ENCODE peak calls at places on chromosome 6, in nine cellular contexts. L, P, F, X, D, H, Z, O and A are unnamed samples. For H3K4me1, the result is how much of the 10 kb centered on the place peaks cover.

GRCh38 chr6:105911106-105911629 is 175.0 kb upstream of the PRDM1 start:
- DNase-seq in X (no peak), Z (no peak), F (no peak), L (no peak), P (no peak), D (no peak), H (no peak), O (no peak), A (no peak)

GRCh38 chr6:3455490-3456394 is 1.1 kb downstream of the SLC22A23 start:
- DNase-seq in Z (peak), L (no peak), O (no peak), D (peak), F (no peak), P (peak), H (peak), X (no peak), A (no peak)

GRCh38 chr6:163663575-163663974 is 249.1 kb downstream of the QKI start:
- DNase-seq in D (no peak), X (no peak), H (no peak), F (no peak), P (no peak), Z (no peak), O (no peak), L (no peak), A (no peak)

GRCh38 chr6:4129446-4129845 is 5.9 kb downstream of the ECI2 start:
- DNase-seq in F (no peak), D (peak), H (no peak), O (peak), Z (no peak), P (no peak), X (no peak), L (no peak), A (no peak)

GRCh38 chr6:141349710-141350109 is 783.0 kb upstream of the GJE1 start:
- DNase-seq in F (no peak), Z (no peak), D (no peak), L (no peak), X (no peak), P (no peak), H (no peak), O (no peak), A (no peak)

GRCh38 chr6:155495011-155495768 is 39.6 kb upstream of the NOX3 start:
- DNase-seq in H (no peak), D (peak), P (peak), X (no peak), O (peak), F (no peak), Z (peak), L (no peak), A (peak)

GRCh38 chr6:11460001-11460668 is 77.4 kb upstream of the TMEM170B start:
- DNase-seq in X (no peak), Z (no peak), F (no peak), O (peak), P (no peak), D (peak), L (no peak), H (peak), A (peak)

GRCh38 chr6:111444794-111445193 is 38.2 kb downstream of the REV3L start:
- DNase-seq in X (no peak), F (no peak), L (no peak), P (no peak), H (no peak), D (no peak), O (no peak), Z (no peak), A (no peak)

GRCh38 chr6:114398481-114398880 is 55.7 kb upstream of the HS3ST5 start:
- DNase-seq in O (no peak), L (no peak), F (no peak), X (no peak), H (no peak), P (no peak), Z (no peak), D (no peak), A (no peak)

GRCh38 chr6:36890264-36890663 is 4.5 kb downstream of the C6orf89 start:
- DNase-seq in P (no peak), H (no peak), L (no peak), F (no peak), D (no peak), Z (no peak), X (no peak), O (no peak), A (peak)

GRCh38 chr6:37550436-37550835 is 50.7 kb upstream of the CCDC167 start:
- DNase-seq in P (no peak), X (no peak), O (peak), F (no peak), Z (no peak), D (no peak), H (no peak), L (no peak), A (no peak)

GRCh38 chr6:53172468-53172803 is 23.8 kb upstream of the GCM1 start:
- DNase-seq in P (no peak), X (no peak), Z (no peak), F (no peak), O (no peak), L (no peak), D (no peak), H (no peak), A (no peak)

GRCh38 chr6:30816791-30817739 is 67.3 kb upstream of the DDR1 start:
- DNase-seq in H (no peak), D (no peak), O (no peak), F (no peak), X (no peak), P (no peak), Z (no peak), L (no peak), A (no peak)

GRCh38 chr6:30821862-30822784 is 62.2 kb upstream of the DDR1 start:
- DNase-seq in Z (peak), O (peak), L (no peak), D (peak), P (peak), H (peak), F (no peak), X (no peak), A (no peak)

GRCh38 chr6:30820196-30820595 is 64.1 kb upstream of the DDR1 start:
- DNase-seq in H (peak), L (no peak), O (peak), Z (no peak), D (peak), P (no peak), X (no peak), F (peak), A (no peak)

GRCh38 chr6:30819287-30819917 is 64.9 kb upstream of the DDR1 start:
- DNase-seq in X (no peak), L (no peak), O (peak), Z (no peak), D (peak), P (no peak), F (no peak), H (no peak), A (no peak)

GRCh38 chr6:30818426-30818841 is 65.9 kb upstream of the DDR1 start:
- DNase-seq in O (peak), L (no peak), F (no peak), X (no peak), D (peak), P (no peak), H (peak), Z (no peak), A (no peak)
- H3K4me1 ChIP-seq in O (under half), L (under half), F (half or more), X (under half), D (under half), P (under half), H (half or more), Z (under half), A (under half)

GRCh38 chr6:109009761-109010612 is 84.7 kb downstream of the SESN1 start:
- DNase-seq in O (no peak), D (no peak), X (no peak), F (no peak), H (no peak), Z (no peak), P (no peak), L (no peak), A (no peak)

GRCh38 chr6:109008537-109008950 is 86.1 kb downstream of the SESN1 start:
- DNase-seq in X (no peak), F (no peak), H (no peak), P (no peak), D (no peak), O (peak), Z (no peak), L (no peak), A (no peak)

GRCh38 chr6:109010703-109011102 is 83.9 kb downstream of the SESN1 start:
- DNase-seq in X (no peak), O (no peak), P (no peak), H (no peak), L (no peak), F (no peak), D (no peak), Z (no peak), A (no peak)

GRCh38 chr6:109008061-109008460 is 86.6 kb downstream of the SESN1 start:
- DNase-seq in H (no peak), O (no peak), F (no peak), D (no peak), L (no peak), Z (no peak), P (no peak), X (no peak), A (no peak)

GRCh38 chr6:109008951-109009760 is 85.5 kb downstream of the SESN1 start:
- DNase-seq in X (peak), P (peak), H (peak), O (peak), D (peak), Z (peak), L (peak), F (no peak), A (peak)
- TF ChIP-seq CTCF in X (no peak), P (no peak), H (no peak), O (no peak), D (no peak), Z (no peak), L (peak), F (no peak), A (peak)

DNA sequence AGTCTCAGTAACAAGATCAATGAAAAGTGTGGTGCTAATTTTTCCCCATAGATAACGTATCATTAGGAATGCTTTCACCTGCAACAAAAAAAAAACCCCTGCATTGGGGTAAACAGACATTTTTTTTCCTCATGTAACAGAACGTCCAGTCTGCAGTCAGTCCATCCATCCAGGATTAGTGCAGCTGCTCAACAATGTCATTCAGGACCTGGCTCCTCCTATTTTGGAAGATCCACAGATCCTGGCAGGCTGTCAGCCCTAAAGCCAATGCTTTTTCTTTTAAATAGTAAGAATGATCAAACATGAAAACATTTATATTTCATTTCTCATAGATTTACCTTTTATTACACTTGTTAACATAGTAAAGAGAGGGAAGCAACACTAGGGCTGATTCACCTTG is 116.5 kb upstream of the CCDC28A start:
- DNase-seq in P (no peak), O (no peak), X (no peak), L (no peak), D (no peak), H (no peak), F (no peak), Z (no peak), A (no peak)
- H3K4me1 ChIP-seq in P (under half), O (under half), X (under half), L (under half), D (under half), H (under half), F (under half), Z (under half), A (under half)

DNA sequence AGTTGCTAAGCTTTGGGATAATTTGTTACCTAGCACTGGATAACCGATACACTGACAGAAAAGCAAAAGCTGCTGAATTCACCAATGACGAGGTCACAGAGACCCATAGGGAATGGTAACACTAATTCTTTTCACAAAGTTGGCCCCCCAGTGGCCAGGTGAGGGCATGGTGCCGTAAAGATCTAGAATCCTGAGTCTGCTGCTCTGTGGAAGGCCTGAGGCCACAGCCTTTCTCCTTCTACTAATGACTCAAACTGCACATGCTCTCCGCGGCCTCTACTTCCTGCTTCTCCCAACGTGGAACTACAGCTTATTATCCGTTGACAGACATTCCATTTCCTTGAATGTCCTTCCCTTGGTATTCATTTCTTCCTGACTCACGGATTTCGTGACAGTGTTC is 127.1 kb downstream of the OPRM1 start:
- DNase-seq in X (no peak), H (no peak), Z (no peak), O (no peak), P (peak), L (no peak), F (no peak), D (no peak), A (no peak)
- TF ChIP-seq CTCF in X (no peak), H (no peak), Z (no peak), O (no peak), P (peak), L (no peak), F (peak), D (no peak), A (no peak)